ENCODE peak calls at places on chromosomes 4 and X, in four cellular contexts. One of them, this sample, is unnamed.

GRCh38 chrX:47177079-47177478 is 16.6 kb upstream of the UBA1 start:
- DNase-seq in A549: no peak
- DNase-seq in K562: no peak
- DNase-seq in HepG2: no peak
- DNase-seq in this sample: no peak

GRCh38 chrX:119391279-119391678 is 7.9 kb upstream of the SLC25A43 start:
- DNase-seq in A549: peak; percentile 49
- DNase-seq in K562: no peak
- DNase-seq in HepG2: peak; percentile 22
- DNase-seq in this sample: no peak

GRCh38 chr4:109691411-109691920 is 11.8 kb downstream of the CASP6 start:
- DNase-seq in A549: no peak
- DNase-seq in K562: no peak
- DNase-seq in HepG2: no peak
- DNase-seq in this sample: no peak

GRCh38 chr4:32864713-32865351 is 2144.7 kb downstream of the PCDH7 start:
- DNase-seq in A549: no peak
- DNase-seq in K562: no peak
- DNase-seq in HepG2: no peak
- DNase-seq in this sample: no peak

GRCh38 chrX:54754854-54755253 is 43.2 kb downstream of the ITIH6 start:
- DNase-seq in A549: no peak
- DNase-seq in K562: no peak
- DNase-seq in HepG2: no peak
- DNase-seq in this sample: no peak

GRCh38 chr4:77052352-77052751 is 23.4 kb downstream of the CCNI start:
- DNase-seq in A549: no peak
- DNase-seq in K562: peak; percentile 52
- DNase-seq in HepG2: peak; percentile 35
- DNase-seq in this sample: peak; percentile 89

GRCh38 chrX:101390664-101391525 is at the start of gene RPL36A:
- DNase-seq in A549: peak; percentile 89
- DNase-seq in K562: peak; percentile 81
- DNase-seq in HepG2: peak; percentile 87
- DNase-seq in this sample: peak; percentile 84

GRCh38 chr4:184281231-184282139 is 63.8 kb upstream of the ENPP6 start:
- DNase-seq in A549: no peak
- DNase-seq in K562: no peak
- DNase-seq in HepG2: no peak
- DNase-seq in this sample: no peak

GRCh38 chrX:109902665-109903064 is 100.2 kb upstream of the TMEM164 start:
- DNase-seq in A549: peak; percentile 42
- DNase-seq in K562: no peak
- DNase-seq in HepG2: peak; percentile 41
- DNase-seq in this sample: no peak

GRCh38 chrX:37846934-37847732 is at the start of gene DYNLT3:
- DNase-seq in A549: peak; percentile 35
- DNase-seq in K562: peak; percentile 56
- DNase-seq in HepG2: peak; percentile 56
- DNase-seq in this sample: peak; percentile 76

GRCh38 chr4:79255793-79256192 is 70.1 kb downstream of the NAA11 start:
- DNase-seq in A549: no peak
- DNase-seq in K562: no peak
- DNase-seq in HepG2: no peak
- DNase-seq in this sample: peak; percentile 59
- TF ChIP-seq HMGXB4 in A549: no peak
- TF ChIP-seq HMGXB4 in K562: no peak
- TF ChIP-seq HMGXB4 in HepG2: no peak
- TF ChIP-seq HMGXB4 in this sample: no peak

GRCh38 chr4:153257966-153258365 is 53.7 kb downstream of the TRIM2 start:
- DNase-seq in A549: no peak
- DNase-seq in K562: no peak
- DNase-seq in HepG2: no peak
- DNase-seq in this sample: peak; percentile 49
- TF ChIP-seq HMGXB4 in A549: no peak
- TF ChIP-seq HMGXB4 in K562: no peak
- TF ChIP-seq HMGXB4 in HepG2: no peak
- TF ChIP-seq HMGXB4 in this sample: no peak

GRCh38 chr4:95362906-95363578 is 185.7 kb downstream of the UNC5C start:
- DNase-seq in A549: no peak
- DNase-seq in K562: peak; percentile 9
- DNase-seq in HepG2: peak; percentile 14
- DNase-seq in this sample: peak; percentile 39

GRCh38 chr4:95360911-95361695 is 187.7 kb downstream of the UNC5C start:
- DNase-seq in A549: no peak
- DNase-seq in K562: no peak
- DNase-seq in HepG2: no peak
- DNase-seq in this sample: no peak

GRCh38 chr4:95360256-95360903 is 188.4 kb downstream of the UNC5C start:
- DNase-seq in A549: no peak
- DNase-seq in K562: no peak
- DNase-seq in HepG2: no peak
- DNase-seq in this sample: no peak

GRCh38 chr4:95362066-95362465 is 186.7 kb downstream of the UNC5C start:
- DNase-seq in A549: no peak
- DNase-seq in K562: no peak
- DNase-seq in HepG2: no peak
- DNase-seq in this sample: no peak

DNA sequence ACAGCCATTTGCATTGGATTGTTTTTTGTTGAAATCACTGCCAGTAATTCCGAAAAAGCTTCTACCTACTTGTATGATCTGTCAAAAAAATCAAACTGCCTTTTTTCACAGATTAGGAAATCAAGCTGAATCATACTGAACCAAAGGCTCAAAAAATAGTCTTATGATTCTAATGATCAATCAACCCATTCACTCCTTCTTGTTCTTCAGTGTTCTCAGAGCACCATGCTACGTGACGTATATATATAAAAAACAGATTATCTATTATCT is 187.1 kb downstream of the UNC5C start:
- DNase-seq in A549: no peak
- DNase-seq in K562: no peak
- DNase-seq in HepG2: no peak
- DNase-seq in this sample: no peak
- TF ChIP-seq HMGXB4 in A549: no peak
- TF ChIP-seq HMGXB4 in K562: no peak
- TF ChIP-seq HMGXB4 in HepG2: no peak
- TF ChIP-seq HMGXB4 in this sample: no peak

GRCh38 chr4:98838977-98839618 is 89.8 kb downstream of the EIF4E start:
- DNase-seq in A549: no peak
- DNase-seq in K562: peak; percentile 24
- DNase-seq in HepG2: no peak
- DNase-seq in this sample: no peak
- TF ChIP-seq HMGXB4 in A549: no peak
- TF ChIP-seq HMGXB4 in K562: no peak
- TF ChIP-seq HMGXB4 in HepG2: no peak
- TF ChIP-seq HMGXB4 in this sample: no peak

GRCh38 chr4:636628-636950 is 11.2 kb downstream of the PDE6B start:
- DNase-seq in A549: no peak
- DNase-seq in K562: no peak
- DNase-seq in HepG2: no peak
- DNase-seq in this sample: peak; percentile 11
- TF ChIP-seq HMGXB4 in A549: no peak
- TF ChIP-seq HMGXB4 in K562: no peak
- TF ChIP-seq HMGXB4 in HepG2: no peak
- TF ChIP-seq HMGXB4 in this sample: no peak

GRCh38 chr4:8273450-8273849 is 3.9 kb downstream of the HTRA3 start:
- DNase-seq in A549: no peak
- DNase-seq in K562: no peak
- DNase-seq in HepG2: no peak
- DNase-seq in this sample: no peak

GRCh38 chr4:8274066-8274652 is 4.6 kb downstream of the HTRA3 start:
- DNase-seq in A549: no peak
- DNase-seq in K562: no peak
- DNase-seq in HepG2: no peak
- DNase-seq in this sample: no peak

GRCh38 chr4:8271821-8272220 is 2.3 kb downstream of the HTRA3 start:
- DNase-seq in A549: no peak
- DNase-seq in K562: no peak
- DNase-seq in HepG2: no peak
- DNase-seq in this sample: no peak

GRCh38 chr4:8270912-8271815 is 1.6 kb downstream of the HTRA3 start:
- DNase-seq in A549: no peak
- DNase-seq in K562: no peak
- DNase-seq in HepG2: no peak
- DNase-seq in this sample: no peak

GRCh38 chr4:8272472-8273428 is 3.2 kb downstream of the HTRA3 start:
- DNase-seq in A549: no peak
- DNase-seq in K562: no peak
- DNase-seq in HepG2: no peak
- DNase-seq in this sample: no peak
- TF ChIP-seq HMGXB4 in A549: no peak
- TF ChIP-seq HMGXB4 in K562: no peak
- TF ChIP-seq HMGXB4 in HepG2: no peak
- TF ChIP-seq HMGXB4 in this sample: no peak

DNA sequence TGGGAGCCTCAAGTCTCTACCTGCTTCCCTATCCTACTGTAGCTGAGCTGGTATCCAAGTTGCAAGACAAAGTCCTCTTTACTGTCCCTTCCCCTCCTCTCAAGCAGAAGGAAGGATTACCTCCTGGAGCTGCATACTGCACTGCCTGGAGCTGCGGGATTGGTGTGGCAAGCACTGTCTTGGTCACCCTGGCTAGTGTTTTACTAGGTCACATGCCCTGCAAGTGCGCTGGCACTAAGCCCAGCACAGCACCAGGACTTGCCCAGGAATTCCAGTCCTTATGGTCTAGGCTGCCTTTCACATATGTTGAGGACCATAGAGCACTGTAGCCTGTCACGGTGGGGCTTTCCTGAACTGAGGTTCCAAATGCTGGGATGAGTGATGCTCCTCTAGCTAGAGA is 227.3 kb upstream of the ZC4H2 start:
- DNase-seq in A549: no peak
- DNase-seq in K562: no peak
- DNase-seq in HepG2: no peak
- DNase-seq in this sample: no peak
- TF ChIP-seq HMGXB4 in A549: no peak
- TF ChIP-seq HMGXB4 in K562: no peak
- TF ChIP-seq HMGXB4 in HepG2: no peak
- TF ChIP-seq HMGXB4 in this sample: no peak

DNA sequence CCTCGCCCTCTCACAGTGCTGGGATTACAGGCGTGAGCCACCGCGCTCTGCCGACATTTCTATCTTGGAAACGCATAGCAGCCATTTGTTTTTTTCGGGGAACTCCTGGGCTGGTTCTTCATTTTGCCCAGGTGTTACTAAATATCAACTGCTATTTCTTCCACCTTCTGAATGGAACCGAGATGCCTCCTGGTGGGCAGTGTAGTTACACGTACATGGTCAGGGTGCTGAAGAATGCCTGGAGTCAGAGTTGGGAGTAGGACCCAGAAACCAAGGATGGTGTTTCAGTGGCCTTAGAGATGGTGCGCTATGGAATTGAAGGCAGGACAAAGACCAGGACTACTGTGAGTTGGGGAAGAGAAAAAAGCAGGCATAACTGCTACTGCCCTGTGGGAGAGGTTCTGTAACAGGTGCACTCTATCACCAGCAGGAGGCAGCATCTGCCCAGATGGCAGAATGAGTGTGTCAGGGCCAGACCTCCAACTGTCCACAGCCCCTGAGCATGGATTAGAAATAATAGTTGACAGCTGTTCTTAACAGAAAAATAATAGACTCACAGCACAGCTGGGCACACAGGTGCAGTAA is 81.7 kb downstream of the ZC4H2 start:
- DNase-seq in A549: no peak
- DNase-seq in K562: peak; percentile 15
- DNase-seq in HepG2: peak; percentile 36
- DNase-seq in this sample: peak; percentile 57
- TF ChIP-seq HMGXB4 in A549: no peak
- TF ChIP-seq HMGXB4 in K562: no peak
- TF ChIP-seq HMGXB4 in HepG2: no peak
- TF ChIP-seq HMGXB4 in this sample: no peak

DNA sequence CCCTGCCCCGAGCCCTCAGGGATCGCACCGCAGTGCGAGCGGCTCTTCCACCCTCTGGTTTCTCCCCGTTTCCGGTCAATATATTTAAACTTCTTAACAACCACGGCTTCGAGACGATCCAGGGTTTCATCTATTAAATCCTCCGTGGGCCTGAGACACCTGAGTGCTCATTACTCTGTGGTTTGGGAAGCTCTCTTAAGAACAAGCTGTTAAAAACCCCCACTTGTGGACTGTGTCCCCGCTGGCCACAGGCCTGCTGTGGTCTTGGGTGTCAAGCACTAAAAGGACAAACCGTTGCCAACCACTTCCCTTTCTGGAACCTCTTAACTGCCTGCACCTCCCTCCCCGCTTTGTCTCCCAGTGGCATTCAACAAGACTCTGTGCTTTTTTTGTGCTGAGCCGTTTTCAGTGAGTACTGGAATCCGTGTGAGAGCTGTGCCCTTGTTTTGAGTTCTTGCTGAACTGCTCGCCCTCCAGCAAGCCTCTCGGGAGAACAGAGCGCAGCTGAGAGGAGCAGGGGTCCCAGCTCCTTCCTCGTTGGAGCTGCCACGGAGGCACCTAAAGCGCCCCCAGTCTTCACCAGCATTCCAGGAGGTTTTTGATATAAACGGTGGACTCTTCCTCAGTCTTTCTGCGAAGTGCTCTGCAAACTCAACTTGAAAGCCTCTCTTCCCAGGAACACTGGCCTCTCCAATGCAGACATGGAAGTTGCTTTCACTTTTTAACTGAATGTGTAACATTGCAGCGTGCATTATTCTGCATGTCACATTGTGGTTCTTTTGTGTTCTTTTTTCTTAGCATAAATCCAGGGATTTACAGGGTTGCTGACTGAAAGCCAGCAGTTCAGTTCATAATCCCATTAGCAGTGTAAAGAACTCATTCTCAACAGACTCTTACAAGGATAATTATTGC is 706 bp upstream of the IGFBP7 start:
- DNase-seq in A549: no peak
- DNase-seq in K562: no peak
- DNase-seq in HepG2: no peak
- DNase-seq in this sample: peak; percentile 26
- TF ChIP-seq HMGXB4 in A549: no peak
- TF ChIP-seq HMGXB4 in K562: no peak
- TF ChIP-seq HMGXB4 in HepG2: no peak
- TF ChIP-seq HMGXB4 in this sample: no peak

This sample was measured in WTC11.